ENCODE peak calls at places on chromosomes 16 and 17, in four cellular contexts. Y is GM23248; E is Jurkat, Clone E6-1; Z is WERI-Rb-1. U is an unnamed sample.

GRCh38 chr17:7060165-7060890 is 16.4 kb upstream of the SLC16A11 start:
- DNase-seq in Y (peak; percentile 77), E (no peak), Z (no peak), U (peak; percentile 83)

GRCh38 chr16:74123195-74123594 is 173.4 kb upstream of the PSMD7 start:
- DNase-seq in Y (no peak), E (no peak), Z (no peak), U (no peak)

GRCh38 chr16:80803341-80804060 is 897 bp downstream of the CDYL2 start:
- DNase-seq in Y (peak; percentile 61), E (no peak), Z (no peak), U (peak; percentile 27)

GRCh38 chr16:65249768-65250167 is 127.9 kb upstream of the CDH11 start:
- DNase-seq in Y (peak; percentile 62), E (no peak), Z (no peak), U (peak; percentile 82)

GRCh38 chr16:17607624-17608023 is 136.9 kb upstream of the XYLT1 start:
- DNase-seq in Y (no peak), E (no peak), Z (no peak), U (no peak)

GRCh38 chr16:3922241-3922640 is 41.7 kb upstream of the CREBBP start:
- DNase-seq in Y (no peak), E (no peak), Z (no peak), U (no peak)

GRCh38 chr16:84193480-84193879 is 2.5 kb downstream of the ADAD2 start:
- DNase-seq in Y (no peak), E (peak; percentile 92), Z (no peak), U (no peak)

GRCh38 chr16:55539049-55539448 is 27.4 kb upstream of the CAPNS2 start:
- DNase-seq in Y (peak; percentile 69), E (no peak), Z (no peak), U (peak; percentile 70)

GRCh38 chr16:21645261-21645721 is 7.1 kb downstream of the IGSF6 start:
- DNase-seq in Y (peak; percentile 60), E (peak; percentile 76), Z (no peak), U (no peak)

GRCh38 chr16:8941718-8942344 is 21.9 kb downstream of the USP7 start:
- DNase-seq in Y (no peak), E (no peak), Z (no peak), U (no peak)

GRCh38 chr17:77266213-77266612 is 125.4 kb downstream of the SEC14L1 start:
- DNase-seq in Y (no peak), E (no peak), Z (no peak), U (no peak)

GRCh38 chr17:50181155-50181554 is 15.3 kb downstream of the SGCA start:
- DNase-seq in Y (no peak), E (no peak), Z (no peak), U (no peak)

GRCh38 chr17:17448076-17448475 is 28.7 kb upstream of the MED9 start:
- DNase-seq in Y (no peak), E (no peak), Z (no peak), U (no peak)

GRCh38 chr17:35726609-35727460 is 4.6 kb upstream of the RASL10B start:
- DNase-seq in Y (peak; percentile 89), E (no peak), Z (no peak), U (peak; percentile 93)

GRCh38 chr17:36088559-36089376 is 1.2 kb downstream of the CCL3 start:
- DNase-seq in Y (no peak), E (no peak), Z (no peak), U (no peak)

GRCh38 chr16:52549011-52549692 is 2.2 kb upstream of the TOX3 start:
- DNase-seq in Y (no peak), E (no peak), Z (no peak), U (peak; percentile 3)

GRCh38 chr17:73203788-73204479 is 11.1 kb downstream of the COG1 start:
- DNase-seq in Y (no peak), E (peak; percentile 88), Z (no peak), U (no peak)

GRCh38 chr17:5413682-5414081 is 5.8 kb downstream of the NUP88 start:
- DNase-seq in Y (peak; percentile 95), E (no peak), Z (no peak), U (peak; percentile 80)

GRCh38 chr17:17758443-17758842 is 77.2 kb downstream of the RAI1 start:
- DNase-seq in Y (no peak), E (peak; percentile 73), Z (no peak), U (no peak)

U was measured in fibroblast of pulmonary artery.